ENCODE peak calls at places on chromosome 9, in ten cellular contexts. L is brain microvascular endothelial cell, B is MM.1S, A is tibial nerve, V is esophagus squamous epithelium, Q is coronary artery, M is gastrocnemius medialis, G is heart left ventricle, W is AG04450, Z is PC-3. T is an unnamed sample.
A peak's percentile ranks its signal among the peaks of the same experiment; 100 is the strongest.

GRCh38 chr9:129570450-129571297 is 50.2 kb downstream of the C9orf50 start:
- DNase-seq in L (peak; percentile 76), Q (peak; percentile 84), G (peak; percentile 57), B (no peak), Z (peak; percentile 80), M (peak; percentile 35), W (peak; percentile 81), V (no peak), A (peak; percentile 61), T (no peak)

GRCh38 chr9:124694394-124695279 is 76.5 kb downstream of the NR6A1 start:
- DNase-seq in B (no peak), Z (no peak), W (no peak), L (no peak), G (no peak), Q (no peak), M (no peak), A (no peak), V (no peak), T (no peak)

GRCh38 chr9:91664669-91665068 is 241.0 kb upstream of the NFIL3 start:
- DNase-seq in Q (no peak), G (no peak), L (no peak), M (no peak), A (no peak), V (no peak), B (no peak), W (no peak), Z (no peak), T (no peak)

GRCh38 chr9:21110708-21111576 is 30.7 kb downstream of the IFNW1 start:
- DNase-seq in V (no peak), Q (no peak), A (peak; percentile 62), Z (peak; percentile 79), L (peak; percentile 59), G (no peak), W (peak; percentile 56), B (peak; percentile 66), M (no peak), T (peak; percentile 13)

GRCh38 chr9:132997591-132997990 is 19.1 kb downstream of the GFI1B start:
- DNase-seq in W (peak; percentile 32), G (no peak), V (no peak), M (no peak), A (no peak), B (no peak), Q (no peak), Z (no peak), L (peak; percentile 76), T (peak; percentile 86)

GRCh38 chr9:81377921-81378320 is 311.4 kb downstream of the TLE1 start:
- DNase-seq in V (no peak), L (no peak), B (no peak), W (no peak), G (no peak), M (no peak), Z (no peak), Q (no peak), A (no peak), T (no peak)

GRCh38 chr9:92048924-92049625 is 66.1 kb downstream of the SPTLC1 start:
- DNase-seq in W (peak; percentile 18), V (no peak), Q (no peak), A (no peak), Z (no peak), M (no peak), L (no peak), B (no peak), G (no peak), T (peak; percentile 87)

GRCh38 chr9:111731916-111732315 is 62.8 kb downstream of the SHOC1 start:
- DNase-seq in W (no peak), Z (peak; percentile 45), L (no peak), G (no peak), B (no peak), A (no peak), V (no peak), Q (no peak), M (no peak), T (no peak)

GRCh38 chr9:8078641-8079140 is 279.1 kb upstream of the DMAC1 start:
- DNase-seq in W (no peak), Z (no peak), V (no peak), B (no peak), A (no peak), G (no peak), L (no peak), Q (no peak), M (no peak), T (no peak)

DNA sequence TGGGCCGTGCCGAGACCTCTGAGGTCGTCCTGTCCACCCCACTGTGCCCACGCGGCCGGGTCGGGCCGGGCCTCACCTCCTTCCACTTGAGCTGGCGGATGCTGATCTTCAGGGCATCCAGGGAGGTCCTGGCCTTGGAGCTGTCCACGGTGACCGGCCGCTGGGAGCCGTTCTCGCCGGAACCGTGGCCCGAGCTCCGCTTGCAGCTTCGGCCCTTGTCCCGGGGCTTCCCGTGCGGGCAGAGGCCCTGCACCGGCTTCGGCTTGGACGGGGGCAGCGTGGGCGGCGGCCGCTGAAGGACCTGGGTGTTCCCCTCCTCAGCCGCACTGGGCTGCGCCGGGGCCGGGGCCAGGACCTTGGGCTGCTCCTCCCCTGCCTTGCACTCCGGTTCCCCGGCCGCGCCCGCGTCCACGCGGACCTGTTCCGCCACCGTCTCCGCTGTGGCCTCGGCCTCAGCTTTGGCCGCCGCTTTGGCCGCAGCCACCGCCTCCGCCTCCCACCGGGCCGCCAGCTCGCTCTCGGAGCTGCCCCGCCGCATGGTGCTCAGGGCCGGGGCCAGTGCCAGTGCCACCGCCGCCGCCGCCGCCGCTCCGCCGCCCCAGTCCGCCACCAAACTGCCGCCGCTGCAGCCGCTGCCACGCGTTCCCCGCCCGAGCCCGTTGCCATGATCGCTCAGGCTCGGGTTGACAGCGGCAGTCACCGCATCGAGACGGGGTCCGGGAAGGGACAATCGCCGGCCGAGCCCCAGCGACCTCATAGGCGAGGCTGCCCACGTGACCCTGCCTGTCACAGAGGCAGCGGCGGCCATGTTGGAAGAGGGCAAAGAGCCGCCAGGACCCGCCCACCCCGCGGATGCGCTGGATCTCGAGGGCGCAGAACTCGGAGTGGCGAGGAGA is at the start of gene TTLL11:
- DNase-seq in B (peak; percentile 95), Q (peak; percentile 98), L (peak; percentile 95), Z (peak; percentile 87), V (peak; percentile 92), G (peak; percentile 99), M (peak; percentile 96), W (peak; percentile 78), A (peak; percentile 97), T (peak; percentile 97)
- H3K27ac ChIP-seq in B (no peak within 1 kb of the TSS), Q (peak within 1 kb of the TSS; percentile 75), L (no peak within 1 kb of the TSS), Z (no peak within 1 kb of the TSS), V (peak within 1 kb of the TSS; percentile 70), G (peak within 1 kb of the TSS; percentile 75), M (peak within 1 kb of the TSS; percentile 91), W (no peak within 1 kb of the TSS), A (no peak within 1 kb of the TSS), T (peak within 1 kb of the TSS; percentile 40)

GRCh38 chr9:113579270-113580040 is 115.9 kb downstream of the RGS3 start:
- DNase-seq in W (no peak), G (peak; percentile 79), A (no peak), V (peak; percentile 22), M (no peak), L (peak; percentile 33), Z (no peak), Q (no peak), B (peak; percentile 42), T (peak; percentile 98)
- H3K4me3 ChIP-seq in W (no peak overlapping the region), G (no peak overlapping the region), A (no peak overlapping the region), V (no peak overlapping the region), M (no peak overlapping the region), L (no peak overlapping the region), Z (no peak overlapping the region), Q (no peak overlapping the region), B (no peak overlapping the region), T (peak overlapping the region; percentile 4)

DNA sequence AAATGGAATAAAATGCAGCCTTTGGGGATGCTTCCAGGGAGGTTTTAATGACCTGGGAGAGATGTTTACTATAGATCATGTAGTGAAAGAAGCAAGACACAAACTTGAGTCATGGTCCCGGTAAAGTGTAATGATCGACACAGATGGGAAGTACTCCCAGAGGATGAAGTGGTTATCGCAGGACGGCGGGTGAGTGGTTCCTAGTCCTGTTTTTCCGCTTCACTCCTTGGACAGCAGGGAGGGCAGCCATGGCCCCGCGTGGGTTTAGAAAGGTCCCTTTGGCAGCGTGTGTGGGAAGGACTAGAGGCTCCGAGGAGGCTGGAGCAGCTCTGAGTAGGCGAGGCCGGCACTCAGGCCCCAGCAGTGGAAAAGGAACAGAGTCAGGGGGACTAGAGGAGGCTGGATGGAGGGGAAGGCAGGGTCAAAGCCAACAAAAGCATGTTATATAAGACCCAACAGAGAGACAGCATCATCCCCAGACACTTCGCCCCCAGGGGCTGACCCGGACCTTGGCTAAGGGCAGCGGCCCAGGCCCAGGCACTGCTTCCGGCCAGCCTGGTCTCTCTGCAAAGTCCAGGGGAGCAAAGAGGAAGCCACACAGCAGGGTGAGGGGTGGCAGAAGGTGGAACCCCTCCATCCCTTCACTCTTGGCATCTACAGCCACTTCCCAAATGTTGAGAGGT is 49.1 kb upstream of the STXBP1 start:
- DNase-seq in W (no peak), M (no peak), G (no peak), V (no peak), Z (peak; percentile 83), B (no peak), L (peak; percentile 70), A (no peak), Q (no peak), T (no peak)
- H3K27ac ChIP-seq in W (peak overlapping the region; percentile 95), M (peak overlapping the region; percentile 76), G (peak overlapping the region; percentile 83), V (peak overlapping the region; percentile 99), Z (peak overlapping the region; percentile 94), B (no peak overlapping the region), L (peak overlapping the region; percentile 79), A (peak overlapping the region; percentile 84), Q (peak overlapping the region; percentile 73), T (no peak overlapping the region)

GRCh38 chr9:15191358-15191757 is 115.7 kb downstream of the TTC39B start:
- DNase-seq in L (no peak), G (no peak), M (no peak), V (no peak), B (peak; percentile 19), Z (no peak), W (no peak), Q (no peak), A (no peak), T (no peak)
- H3K4me3 ChIP-seq in L (no peak overlapping the region), G (no peak overlapping the region), M (no peak overlapping the region), V (no peak overlapping the region), B (no peak overlapping the region), Z (no peak overlapping the region), W (no peak overlapping the region), Q (no peak overlapping the region), A (no peak overlapping the region), T (no peak overlapping the region)

GRCh38 chr9:98958271-98958989 is 14.7 kb downstream of the COL15A1 start:
- DNase-seq in Q (peak; percentile 80), W (peak; percentile 94), L (peak; percentile 65), B (no peak), G (no peak), A (no peak), Z (no peak), M (no peak), V (no peak), T (peak; percentile 49)
- H3K27ac ChIP-seq in Q (peak overlapping the region; percentile 79), W (peak overlapping the region; percentile 90), L (no peak overlapping the region), B (no peak overlapping the region), G (peak overlapping the region; percentile 79), A (no peak overlapping the region), Z (no peak overlapping the region), M (no peak overlapping the region), V (peak overlapping the region; percentile 82), T (peak overlapping the region; percentile 50)

DNA sequence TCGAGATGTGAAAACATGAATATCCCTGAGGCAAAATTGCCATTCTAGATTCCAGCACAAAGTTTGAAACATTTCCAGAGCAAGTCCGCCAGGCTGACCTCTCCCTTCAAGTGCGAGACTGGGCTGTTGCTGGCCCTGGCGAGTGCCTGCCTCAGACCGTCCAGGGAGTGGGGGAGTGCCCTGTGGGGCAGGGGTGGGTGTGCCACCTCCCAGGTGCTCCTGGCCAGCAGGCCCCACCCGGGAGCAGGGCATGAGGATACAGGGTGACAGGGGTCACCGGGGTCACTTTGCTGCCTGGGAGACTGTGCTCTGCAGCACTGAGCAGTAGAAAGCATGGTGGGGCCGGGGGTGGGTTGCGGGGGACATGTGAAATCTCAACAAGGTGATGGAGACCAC is 200.0 kb downstream of the AOPEP start:
- DNase-seq in Q (no peak), Z (no peak), B (no peak), M (no peak), A (no peak), V (no peak), L (no peak), G (no peak), W (no peak), T (no peak)
- H3K4me3 ChIP-seq in Q (no peak overlapping the region), Z (no peak overlapping the region), B (no peak overlapping the region), M (no peak overlapping the region), A (no peak overlapping the region), V (no peak overlapping the region), L (no peak overlapping the region), G (no peak overlapping the region), W (no peak overlapping the region), T (no peak overlapping the region)